ENCODE peak calls at places on chromosome 18, in four cellular contexts. One of them, this sample, is unnamed.

GRCh38 chr18:56257215-56257614 is 381.2 kb downstream of the TXNL1 start:
- DNase-seq in K562: no peak
- DNase-seq in GM12878: peak
- DNase-seq in HepG2: no peak
- DNase-seq in this sample: no peak

GRCh38 chr18:44878335-44878734 is 197.6 kb downstream of the SETBP1 start:
- DNase-seq in K562: no peak
- DNase-seq in GM12878: no peak
- DNase-seq in HepG2: no peak
- DNase-seq in this sample: no peak

GRCh38 chr18:23563377-23564043 is 22.8 kb downstream of the NPC1 start:
- DNase-seq in GM12878: no peak
- DNase-seq in HepG2: no peak
- DNase-seq in K562: no peak
- DNase-seq in this sample: no peak

GRCh38 chr18:60096428-60096827 is 196.6 kb downstream of the PMAIP1 start:
- DNase-seq in HepG2: no peak
- DNase-seq in K562: no peak
- DNase-seq in GM12878: no peak
- DNase-seq in this sample: no peak

GRCh38 chr18:52700757-52701156 is 360.8 kb downstream of the DCC start:
- DNase-seq in GM12878: no peak
- DNase-seq in K562: no peak
- DNase-seq in HepG2: peak
- DNase-seq in this sample: no peak

GRCh38 chr18:75116809-75117208 is 92.1 kb downstream of the PTGR3 start:
- DNase-seq in K562: no peak
- DNase-seq in HepG2: no peak
- DNase-seq in GM12878: no peak
- DNase-seq in this sample: no peak

GRCh38 chr18:13616525-13617035 is 109.8 kb downstream of the FAM210A start:
- DNase-seq in GM12878: no peak
- DNase-seq in K562: no peak
- DNase-seq in HepG2: no peak
- DNase-seq in this sample: no peak

GRCh38 chr18:76988015-76988826 is 144.4 kb downstream of the MBP start:
- DNase-seq in HepG2: no peak
- DNase-seq in GM12878: no peak
- DNase-seq in K562: no peak
- DNase-seq in this sample: peak

GRCh38 chr18:33749831-33750230 is 171.8 kb downstream of the ASXL3 start:
- DNase-seq in HepG2: no peak
- DNase-seq in GM12878: no peak
- DNase-seq in K562: no peak
- DNase-seq in this sample: no peak

GRCh38 chr18:56884511-56884910 is 233.4 kb downstream of the WDR7 start:
- DNase-seq in K562: no peak
- DNase-seq in GM12878: no peak
- DNase-seq in HepG2: no peak
- DNase-seq in this sample: no peak

DNA sequence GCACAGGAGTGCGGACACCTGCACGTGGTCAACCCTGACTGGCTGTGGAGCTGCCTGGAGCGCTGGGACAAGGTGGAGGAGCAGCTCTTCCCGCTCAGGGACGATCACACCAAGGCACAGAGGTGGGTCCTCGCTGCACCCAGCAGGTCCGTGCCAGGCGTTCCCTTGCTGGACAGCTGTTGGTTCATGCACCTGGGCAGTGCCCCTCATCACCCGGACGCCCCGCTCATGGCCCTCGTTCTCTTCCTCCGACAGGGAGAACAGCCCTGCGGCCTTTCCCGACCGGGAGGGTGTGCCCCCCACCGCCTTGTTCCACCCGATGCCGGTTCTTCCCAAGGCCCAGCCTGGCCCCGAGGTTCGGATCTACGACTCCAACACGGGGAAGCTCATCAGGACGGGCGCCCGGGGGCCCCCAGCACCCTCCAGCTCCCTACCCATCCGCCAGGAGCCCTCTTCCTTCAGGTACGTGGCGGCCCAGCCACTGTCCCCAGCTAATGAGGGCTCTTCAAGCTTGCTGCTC is 38.0 kb downstream of the CTDP1 start:
- DNase-seq in HepG2: no peak
- DNase-seq in GM12878: no peak
- DNase-seq in K562: no peak
- DNase-seq in this sample: no peak
- TF ChIP-seq SIN3A in HepG2: no peak
- TF ChIP-seq SIN3A in GM12878: no peak
- TF ChIP-seq SIN3A in K562: no peak
- TF ChIP-seq SIN3A in this sample: no peak

DNA sequence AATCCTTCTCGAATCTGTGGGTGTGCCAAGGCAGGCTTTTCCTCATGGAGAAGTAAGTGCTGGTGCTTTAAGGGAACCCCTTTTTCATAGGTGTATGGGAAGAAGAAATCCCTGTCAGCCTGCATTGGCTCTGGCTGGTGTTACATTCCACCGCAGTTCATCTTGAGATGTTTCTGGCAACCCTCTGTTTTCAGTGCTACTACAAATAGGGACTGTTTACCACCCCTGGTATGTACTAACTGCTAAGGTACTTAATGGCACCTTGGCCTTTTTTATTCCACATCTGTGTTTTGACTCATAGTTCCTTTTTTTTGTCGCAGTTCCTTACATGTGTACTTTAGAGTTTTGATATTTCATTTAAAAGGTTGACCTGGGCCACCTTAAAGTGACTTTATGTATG is 248.5 kb downstream of the FHOD3 start:
- DNase-seq in GM12878: no peak
- DNase-seq in HepG2: no peak
- DNase-seq in K562: no peak
- DNase-seq in this sample: no peak
- TF ChIP-seq HDAC2 in GM12878: no peak
- TF ChIP-seq HDAC2 in HepG2: no peak
- TF ChIP-seq HDAC2 in K562: no peak
- TF ChIP-seq HDAC2 in this sample: no peak

GRCh38 chr18:25895518-25895917 is 194.9 kb downstream of the SS18 start:
- DNase-seq in GM12878: no peak
- DNase-seq in K562: no peak
- DNase-seq in HepG2: no peak
- DNase-seq in this sample: no peak
- TF ChIP-seq SIN3A in GM12878: no peak
- TF ChIP-seq SIN3A in K562: no peak
- TF ChIP-seq SIN3A in HepG2: no peak
- TF ChIP-seq SIN3A in this sample: no peak

GRCh38 chr18:21857871-21858270 is 117.3 kb downstream of the MIB1 start:
- DNase-seq in HepG2: no peak
- DNase-seq in GM12878: no peak
- DNase-seq in K562: no peak
- DNase-seq in this sample: no peak

GRCh38 chr18:21851327-21851961 is 110.9 kb downstream of the MIB1 start:
- DNase-seq in GM12878: no peak
- DNase-seq in K562: peak
- DNase-seq in HepG2: no peak
- DNase-seq in this sample: no peak

GRCh38 chr18:21855432-21855831 is 114.8 kb downstream of the MIB1 start:
- DNase-seq in GM12878: no peak
- DNase-seq in HepG2: no peak
- DNase-seq in K562: no peak
- DNase-seq in this sample: no peak

GRCh38 chr18:21853972-21854563 is 113.5 kb downstream of the MIB1 start:
- DNase-seq in K562: no peak
- DNase-seq in GM12878: no peak
- DNase-seq in HepG2: peak
- DNase-seq in this sample: no peak

DNA sequence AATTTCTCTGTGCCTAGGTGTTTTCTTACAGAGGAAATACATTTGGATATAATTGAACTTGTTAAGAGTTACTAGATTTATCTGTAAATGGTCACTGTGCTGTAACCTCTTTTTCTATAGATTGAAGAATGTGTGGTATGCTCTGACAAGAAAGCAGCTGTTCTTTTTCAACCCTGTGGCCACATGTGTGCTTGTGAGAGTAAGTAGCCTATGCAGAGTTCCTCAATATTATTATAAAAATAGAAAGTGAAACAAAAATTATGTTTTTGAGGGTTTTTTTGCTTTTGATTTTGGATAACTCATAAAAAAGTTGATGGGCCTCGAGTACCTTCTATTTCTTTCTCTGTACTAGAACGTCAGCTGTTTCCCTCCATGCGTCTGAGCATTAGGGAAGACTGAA is 112.4 kb downstream of the MIB1 start:
- DNase-seq in GM12878: peak
- DNase-seq in K562: no peak
- DNase-seq in HepG2: no peak
- DNase-seq in this sample: no peak
- TF ChIP-seq HDAC2 in GM12878: no peak
- TF ChIP-seq HDAC2 in K562: no peak
- TF ChIP-seq HDAC2 in HepG2: no peak
- TF ChIP-seq HDAC2 in this sample: no peak

DNA sequence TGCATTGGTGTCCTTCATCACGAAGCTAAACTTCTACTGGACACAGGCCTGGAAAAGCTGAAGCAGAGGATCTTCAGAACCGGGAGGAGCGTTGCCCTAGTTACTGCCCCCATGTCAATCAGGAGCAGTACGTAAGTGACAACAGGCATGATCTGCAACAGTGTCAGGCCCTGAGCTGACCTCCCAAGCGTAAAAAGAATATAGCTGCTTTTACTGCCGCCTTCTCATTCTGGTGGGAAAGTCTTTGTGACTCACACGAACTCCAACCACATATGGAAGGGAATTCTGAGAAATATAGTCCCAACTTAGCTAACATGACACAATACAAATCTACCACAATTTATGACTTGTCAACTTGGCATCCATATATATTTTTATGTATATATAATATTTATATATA is 1007.7 kb upstream of the CDH2 start:
- DNase-seq in HepG2: no peak
- DNase-seq in GM12878: no peak
- DNase-seq in K562: no peak
- DNase-seq in this sample: no peak
- TF ChIP-seq SIN3A in HepG2: no peak
- TF ChIP-seq SIN3A in GM12878: no peak
- TF ChIP-seq SIN3A in K562: no peak
- TF ChIP-seq SIN3A in this sample: no peak

GRCh38 chr18:58501033-58501432 is 127.9 kb downstream of the ALPK2 start:
- DNase-seq in K562: no peak
- DNase-seq in GM12878: no peak
- DNase-seq in HepG2: no peak
- DNase-seq in this sample: no peak
- TF ChIP-seq HDAC2 in K562: no peak
- TF ChIP-seq HDAC2 in GM12878: no peak
- TF ChIP-seq HDAC2 in HepG2: no peak
- TF ChIP-seq HDAC2 in this sample: no peak

GRCh38 chr18:72726201-72726600 is 141.6 kb downstream of the NETO1 start:
- DNase-seq in GM12878: no peak
- DNase-seq in HepG2: no peak
- DNase-seq in K562: no peak
- DNase-seq in this sample: no peak

GRCh38 chr18:72727776-72728175 is 140.0 kb downstream of the NETO1 start:
- DNase-seq in HepG2: no peak
- DNase-seq in K562: no peak
- DNase-seq in GM12878: no peak
- DNase-seq in this sample: no peak

GRCh38 chr18:72727038-72727690 is 140.6 kb downstream of the NETO1 start:
- DNase-seq in K562: no peak
- DNase-seq in HepG2: no peak
- DNase-seq in GM12878: no peak
- DNase-seq in this sample: no peak
- TF ChIP-seq SIN3A in K562: no peak
- TF ChIP-seq SIN3A in HepG2: no peak
- TF ChIP-seq SIN3A in GM12878: no peak
- TF ChIP-seq SIN3A in this sample: no peak

GRCh38 chr18:50128506-50129271 is 66.3 kb downstream of the MYO5B start:
- DNase-seq in HepG2: peak
- DNase-seq in K562: no peak
- DNase-seq in GM12878: no peak
- DNase-seq in this sample: no peak
- TF ChIP-seq HDAC2 in HepG2: no peak
- TF ChIP-seq HDAC2 in K562: no peak
- TF ChIP-seq HDAC2 in GM12878: no peak
- TF ChIP-seq HDAC2 in this sample: no peak

DNA sequence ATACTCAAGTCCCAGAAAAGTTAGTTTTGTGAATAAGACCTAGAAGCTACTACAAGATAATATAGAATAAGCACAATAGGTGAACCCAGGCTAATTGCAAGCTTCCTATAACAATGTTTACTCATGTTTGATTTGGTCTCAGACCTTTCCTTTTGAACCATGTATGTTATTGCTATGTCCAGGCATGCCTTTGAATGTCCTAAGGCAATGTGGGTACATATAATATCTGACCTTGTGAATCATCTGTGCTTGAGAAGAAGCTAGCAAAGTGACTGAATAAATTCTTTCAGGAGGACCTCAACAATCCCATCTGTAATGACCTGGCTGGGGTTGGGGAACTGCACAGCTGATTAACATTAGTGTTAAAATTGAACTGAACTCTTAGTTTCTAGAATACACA is 1285.9 kb upstream of the CELF4 start:
- DNase-seq in GM12878: no peak
- DNase-seq in K562: no peak
- DNase-seq in HepG2: no peak
- DNase-seq in this sample: no peak
- TF ChIP-seq SIN3A in GM12878: no peak
- TF ChIP-seq SIN3A in K562: no peak
- TF ChIP-seq SIN3A in HepG2: no peak
- TF ChIP-seq SIN3A in this sample: no peak

DNA sequence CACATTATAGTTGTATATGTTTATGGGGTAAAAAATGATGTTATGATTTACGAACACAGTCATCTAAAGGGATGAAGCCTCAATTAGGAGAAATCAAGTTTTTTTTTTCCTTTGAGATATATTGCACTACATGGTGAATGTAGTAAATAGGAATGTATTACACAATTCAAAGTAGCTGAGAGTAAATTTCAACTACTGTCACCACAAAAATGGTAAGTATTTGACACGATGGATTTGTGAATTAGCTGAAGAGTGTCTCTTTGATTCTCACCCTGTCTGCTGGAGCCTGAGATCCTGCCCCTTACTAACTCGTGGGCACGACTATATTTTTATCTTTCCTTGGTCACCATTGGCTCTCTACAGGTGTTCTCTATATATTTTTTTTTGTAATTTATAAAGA is 540.4 kb upstream of the DSEL start:
- DNase-seq in HepG2: no peak
- DNase-seq in K562: no peak
- DNase-seq in GM12878: no peak
- DNase-seq in this sample: no peak
- TF ChIP-seq HDAC2 in HepG2: no peak
- TF ChIP-seq HDAC2 in K562: no peak
- TF ChIP-seq HDAC2 in GM12878: no peak
- TF ChIP-seq HDAC2 in this sample: no peak

This sample was measured in H1.